ENCODE peak calls at places on chromosomes 11 and 22, in five cellular contexts. A is stimulated activated CD8-positive, alpha-beta memory T cell treated with anti-CD3 and anti-CD28 coated beads, Interleukin-15, amount 100 ng/mL, for 1 hour; M is activated naive CD4-positive, alpha-beta T cell treated with anti-CD3 and anti-CD28 coated beads, Interleukin-2, amount 50 U/mL, for 16 hours; V is ecto neural progenitor cell; L is activated T-helper 1 cell treated with anti-CD3 and anti-CD28 coated beads, Interleukin-12 subunit alpha, Interleukin-12 subunit beta, Interleukin-2, Interleukin-4 antibody, amounts not matched to agents 30 ng/mL and 10 ng/mL and 1 ng/mL, durations not matched to agents 14 hours and 24 hours and 36 hours. W is an unnamed sample.
A peak's percentile ranks its signal among the peaks of the same experiment; 100 is the strongest.

GRCh38 chr11:96301818-96302217 is 41.2 kb downstream of the MAML2 start:
- DNase-seq in A (no peak), M (no peak), V (no peak), L (no peak), W (no peak)

GRCh38 chr11:120131941-120132644 is 5.8 kb downstream of the TRIM29 start:
- DNase-seq in A (no peak), M (no peak), V (peak; percentile 37), L (no peak), W (no peak)

GRCh38 chr11:72233056-72233772 is 8.6 kb downstream of the INPPL1 start:
- DNase-seq in A (no peak), M (no peak), V (no peak), L (no peak), W (no peak)

GRCh38 chr11:101096036-101096704 is 33.4 kb downstream of the PGR start:
- DNase-seq in A (no peak), M (no peak), V (no peak), L (no peak), W (no peak)

GRCh38 chr11:86047275-86047991 is 21.5 kb downstream of the PICALM start:
- DNase-seq in A (no peak), M (peak; percentile 33), V (no peak), L (no peak), W (peak; percentile 88)

GRCh38 chr22:42695294-42695693 is 25.4 kb downstream of the A4GALT start:
- DNase-seq in A (no peak), M (no peak), V (no peak), L (no peak), W (no peak)

GRCh38 chr22:46052801-46053562 is 76.0 kb upstream of the WNT7B start:
- DNase-seq in A (no peak), M (peak; percentile 34), V (no peak), L (no peak), W (no peak)

GRCh38 chr22:21754523-21755128 is 19.0 kb upstream of the YPEL1 start:
- DNase-seq in A (no peak), M (no peak), V (no peak), L (no peak), W (peak; percentile 93)

GRCh38 chr11:45233121-45233803 is 52.9 kb downstream of the SYT13 start:
- DNase-seq in A (peak; percentile 16), M (peak; percentile 53), V (peak; percentile 84), L (peak; percentile 34), W (peak; percentile 49)

GRCh38 chr11:64744544-64745218 is 739 bp upstream of the RASGRP2 start:
- DNase-seq in A (no peak), M (no peak), V (no peak), L (peak; percentile 46), W (no peak)

GRCh38 chr22:25172153-25172552 is 27.5 kb upstream of the CRYBB3 start:
- DNase-seq in A (no peak), M (peak; percentile 38), V (no peak), L (no peak), W (no peak)

GRCh38 chr11:75166791-75167190 is 15.9 kb downstream of the SLCO2B1 start:
- DNase-seq in A (no peak), M (no peak), V (no peak), L (no peak), W (no peak)

GRCh38 chr22:39306456-39307361 is 12.7 kb downstream of the RPL3 start:
- DNase-seq in A (no peak), M (peak; percentile 53), V (no peak), L (peak; percentile 31), W (peak; percentile 32)

GRCh38 chr11:94956963-94957362 is 16.4 kb downstream of the CWC15 start:
- DNase-seq in A (no peak), M (no peak), V (no peak), L (no peak), W (no peak)

GRCh38 chr11:71379722-71380121 is 68.5 kb downstream of the DHCR7 start:
- DNase-seq in A (no peak), M (no peak), V (no peak), L (no peak), W (no peak)

GRCh38 chr22:42868751-42869251 is 11.7 kb upstream of the ARFGAP3 start:
- DNase-seq in A (no peak), M (no peak), V (no peak), L (no peak), W (no peak)

GRCh38 chr11:62256281-62256680 is 13.7 kb upstream of the SCGB2A2 start:
- DNase-seq in A (no peak), M (no peak), V (no peak), L (no peak), W (no peak)

GRCh38 chr11:64996710-64997380 is at the start of gene BATF2:
- DNase-seq in A (no peak), M (no peak), V (peak; percentile 82), L (no peak), W (peak; percentile 84)

W was measured in MV-4-11.